ENCODE peak calls at places on chromosomes 1 and 21, in seven cellular contexts. One of them, this sample, is unnamed.

GRCh38 chr1:180680558-180681144 is 48.8 kb downstream of the XPR1 start:
- DNase-seq in COR-L47: no peak
- DNase-seq in left lung: no peak
- DNase-seq in NCI-H1092 treated with DMSO at 0.1 percent for 48 hours: no peak
- DNase-seq in effector memory CD8-positive, alpha-beta T cell: no peak
- DNase-seq in NCI-H82: no peak
- DNase-seq in NCI-H345: no peak
- DNase-seq in this sample: no peak

GRCh38 chr1:202154766-202155477 is 5.5 kb downstream of the PTPN7 start:
- DNase-seq in COR-L47: no peak
- DNase-seq in left lung: peak
- DNase-seq in NCI-H1092 treated with DMSO at 0.1 percent for 48 hours: peak
- DNase-seq in effector memory CD8-positive, alpha-beta T cell: peak
- DNase-seq in NCI-H82: peak
- DNase-seq in NCI-H345: peak
- DNase-seq in this sample: peak

GRCh38 chr1:97906567-97907228 is 14.1 kb downstream of the DPYD start:
- DNase-seq in COR-L47: no peak
- DNase-seq in left lung: peak
- DNase-seq in NCI-H1092 treated with DMSO at 0.1 percent for 48 hours: no peak
- DNase-seq in effector memory CD8-positive, alpha-beta T cell: no peak
- DNase-seq in NCI-H82: no peak
- DNase-seq in NCI-H345: no peak
- DNase-seq in this sample: peak

GRCh38 chr21:44083631-44084291 is 23.4 kb upstream of the PWP2 start:
- DNase-seq in COR-L47: no peak
- DNase-seq in left lung: no peak
- DNase-seq in NCI-H1092 treated with DMSO at 0.1 percent for 48 hours: no peak
- DNase-seq in effector memory CD8-positive, alpha-beta T cell: peak
- DNase-seq in NCI-H82: no peak
- DNase-seq in NCI-H345: no peak
- DNase-seq in this sample: no peak

GRCh38 chr1:184315254-184315653 is 71.6 kb upstream of the C1orf21 start:
- DNase-seq in COR-L47: no peak
- DNase-seq in left lung: no peak
- DNase-seq in NCI-H1092 treated with DMSO at 0.1 percent for 48 hours: no peak
- DNase-seq in effector memory CD8-positive, alpha-beta T cell: no peak
- DNase-seq in NCI-H82: no peak
- DNase-seq in NCI-H345: no peak
- DNase-seq in this sample: peak

GRCh38 chr21:43867332-43867703 is 2.3 kb downstream of the AGPAT3 start:
- DNase-seq in COR-L47: no peak
- DNase-seq in left lung: no peak
- DNase-seq in NCI-H1092 treated with DMSO at 0.1 percent for 48 hours: no peak
- DNase-seq in effector memory CD8-positive, alpha-beta T cell: no peak
- DNase-seq in NCI-H82: no peak
- DNase-seq in NCI-H345: no peak
- DNase-seq in this sample: no peak

GRCh38 chr1:79554620-79555160 is 548.2 kb upstream of the ADGRL4 start:
- DNase-seq in COR-L47: no peak
- DNase-seq in left lung: no peak
- DNase-seq in NCI-H1092 treated with DMSO at 0.1 percent for 48 hours: no peak
- DNase-seq in effector memory CD8-positive, alpha-beta T cell: no peak
- DNase-seq in NCI-H82: no peak
- DNase-seq in NCI-H345: no peak
- DNase-seq in this sample: no peak

GRCh38 chr1:34774967-34775366 is 6.0 kb upstream of the GJB3 start:
- DNase-seq in COR-L47: no peak
- DNase-seq in left lung: no peak
- DNase-seq in NCI-H1092 treated with DMSO at 0.1 percent for 48 hours: no peak
- DNase-seq in effector memory CD8-positive, alpha-beta T cell: no peak
- DNase-seq in NCI-H82: no peak
- DNase-seq in NCI-H345: no peak
- DNase-seq in this sample: no peak

GRCh38 chr1:61101461-61102440 is 19.4 kb downstream of the NFIA start:
- DNase-seq in COR-L47: no peak
- DNase-seq in left lung: no peak
- DNase-seq in NCI-H1092 treated with DMSO at 0.1 percent for 48 hours: no peak
- DNase-seq in effector memory CD8-positive, alpha-beta T cell: no peak
- DNase-seq in NCI-H82: no peak
- DNase-seq in NCI-H345: no peak
- DNase-seq in this sample: peak

GRCh38 chr1:152777510-152778137 is 2.7 kb downstream of the LCE1F start:
- DNase-seq in COR-L47: no peak
- DNase-seq in left lung: no peak
- DNase-seq in NCI-H1092 treated with DMSO at 0.1 percent for 48 hours: no peak
- DNase-seq in effector memory CD8-positive, alpha-beta T cell: no peak
- DNase-seq in NCI-H82: peak
- DNase-seq in NCI-H345: no peak
- DNase-seq in this sample: no peak

GRCh38 chr1:33541966-33542365 is 69.5 kb downstream of the ZSCAN20 start:
- DNase-seq in COR-L47: no peak
- DNase-seq in left lung: no peak
- DNase-seq in NCI-H1092 treated with DMSO at 0.1 percent for 48 hours: no peak
- DNase-seq in effector memory CD8-positive, alpha-beta T cell: no peak
- DNase-seq in NCI-H82: no peak
- DNase-seq in NCI-H345: no peak
- DNase-seq in this sample: no peak

GRCh38 chr1:226332947-226333346 is 24.0 kb upstream of the LIN9 start:
- DNase-seq in COR-L47: no peak
- DNase-seq in left lung: no peak
- DNase-seq in NCI-H1092 treated with DMSO at 0.1 percent for 48 hours: no peak
- DNase-seq in effector memory CD8-positive, alpha-beta T cell: no peak
- DNase-seq in NCI-H82: no peak
- DNase-seq in NCI-H345: no peak
- DNase-seq in this sample: peak

GRCh38 chr1:4060850-4061249 is 160.8 kb upstream of the C1orf174 start:
- DNase-seq in COR-L47: no peak
- DNase-seq in left lung: no peak
- DNase-seq in NCI-H1092 treated with DMSO at 0.1 percent for 48 hours: no peak
- DNase-seq in effector memory CD8-positive, alpha-beta T cell: no peak
- DNase-seq in NCI-H82: peak
- DNase-seq in NCI-H345: no peak
- DNase-seq in this sample: no peak

GRCh38 chr1:2859219-2859880 is 57.9 kb upstream of the TTC34 start:
- DNase-seq in COR-L47: no peak
- DNase-seq in left lung: no peak
- DNase-seq in NCI-H1092 treated with DMSO at 0.1 percent for 48 hours: no peak
- DNase-seq in effector memory CD8-positive, alpha-beta T cell: no peak
- DNase-seq in NCI-H82: no peak
- DNase-seq in NCI-H345: no peak
- DNase-seq in this sample: no peak

GRCh38 chr21:20443558-20444155 is 554.6 kb upstream of the NCAM2 start:
- DNase-seq in COR-L47: peak
- DNase-seq in left lung: no peak
- DNase-seq in NCI-H1092 treated with DMSO at 0.1 percent for 48 hours: peak
- DNase-seq in effector memory CD8-positive, alpha-beta T cell: no peak
- DNase-seq in NCI-H82: peak
- DNase-seq in NCI-H345: peak
- DNase-seq in this sample: no peak

GRCh38 chr1:239606850-239607400 is 220.6 kb downstream of the CHRM3 start:
- DNase-seq in COR-L47: no peak
- DNase-seq in left lung: no peak
- DNase-seq in NCI-H1092 treated with DMSO at 0.1 percent for 48 hours: no peak
- DNase-seq in effector memory CD8-positive, alpha-beta T cell: no peak
- DNase-seq in NCI-H82: no peak
- DNase-seq in NCI-H345: no peak
- DNase-seq in this sample: no peak

GRCh38 chr1:24870551-24871195 is 59.4 kb downstream of the RUNX3 start:
- DNase-seq in COR-L47: no peak
- DNase-seq in left lung: no peak
- DNase-seq in NCI-H1092 treated with DMSO at 0.1 percent for 48 hours: no peak
- DNase-seq in effector memory CD8-positive, alpha-beta T cell: no peak
- DNase-seq in NCI-H82: no peak
- DNase-seq in NCI-H345: no peak
- DNase-seq in this sample: no peak

GRCh38 chr1:238892612-238893011 is 493.8 kb upstream of the CHRM3 start:
- DNase-seq in COR-L47: no peak
- DNase-seq in left lung: no peak
- DNase-seq in NCI-H1092 treated with DMSO at 0.1 percent for 48 hours: no peak
- DNase-seq in effector memory CD8-positive, alpha-beta T cell: no peak
- DNase-seq in NCI-H82: no peak
- DNase-seq in NCI-H345: no peak
- DNase-seq in this sample: no peak

GRCh38 chr1:21956720-21957552 is 19.8 kb upstream of the HSPG2 start:
- DNase-seq in COR-L47: peak
- DNase-seq in left lung: peak
- DNase-seq in NCI-H1092 treated with DMSO at 0.1 percent for 48 hours: peak
- DNase-seq in effector memory CD8-positive, alpha-beta T cell: peak
- DNase-seq in NCI-H82: peak
- DNase-seq in NCI-H345: no peak
- DNase-seq in this sample: peak

GRCh38 chr1:150796374-150796773 is 11.7 kb downstream of the CTSK start:
- DNase-seq in COR-L47: no peak
- DNase-seq in left lung: no peak
- DNase-seq in NCI-H1092 treated with DMSO at 0.1 percent for 48 hours: no peak
- DNase-seq in effector memory CD8-positive, alpha-beta T cell: no peak
- DNase-seq in NCI-H82: no peak
- DNase-seq in NCI-H345: no peak
- DNase-seq in this sample: no peak

GRCh38 chr1:117150316-117150715 is 28.8 kb upstream of the TRIM45 start:
- DNase-seq in COR-L47: no peak
- DNase-seq in left lung: no peak
- DNase-seq in NCI-H1092 treated with DMSO at 0.1 percent for 48 hours: no peak
- DNase-seq in effector memory CD8-positive, alpha-beta T cell: no peak
- DNase-seq in NCI-H82: no peak
- DNase-seq in NCI-H345: no peak
- DNase-seq in this sample: peak

GRCh38 chr1:234281826-234282489 is 91.3 kb upstream of the COA6 start:
- DNase-seq in COR-L47: no peak
- DNase-seq in left lung: no peak
- DNase-seq in NCI-H1092 treated with DMSO at 0.1 percent for 48 hours: peak
- DNase-seq in effector memory CD8-positive, alpha-beta T cell: no peak
- DNase-seq in NCI-H82: no peak
- DNase-seq in NCI-H345: peak
- DNase-seq in this sample: peak

GRCh38 chr1:90850925-90851710 is 134.0 kb upstream of the BARHL2 start:
- DNase-seq in COR-L47: peak
- DNase-seq in left lung: peak
- DNase-seq in NCI-H1092 treated with DMSO at 0.1 percent for 48 hours: peak
- DNase-seq in effector memory CD8-positive, alpha-beta T cell: peak
- DNase-seq in NCI-H82: peak
- DNase-seq in NCI-H345: peak
- DNase-seq in this sample: peak

GRCh38 chr1:203690730-203691129 is 64.1 kb downstream of the ATP2B4 start:
- DNase-seq in COR-L47: no peak
- DNase-seq in left lung: no peak
- DNase-seq in NCI-H1092 treated with DMSO at 0.1 percent for 48 hours: no peak
- DNase-seq in effector memory CD8-positive, alpha-beta T cell: no peak
- DNase-seq in NCI-H82: no peak
- DNase-seq in NCI-H345: no peak
- DNase-seq in this sample: peak

GRCh38 chr1:198465201-198466144 is 75.0 kb downstream of the ATP6V1G3 start:
- DNase-seq in COR-L47: peak
- DNase-seq in left lung: no peak
- DNase-seq in NCI-H1092 treated with DMSO at 0.1 percent for 48 hours: peak
- DNase-seq in effector memory CD8-positive, alpha-beta T cell: no peak
- DNase-seq in NCI-H82: peak
- DNase-seq in NCI-H345: peak
- DNase-seq in this sample: peak

GRCh38 chr1:41493626-41494350 is 9.3 kb upstream of the EDN2 start:
- DNase-seq in COR-L47: no peak
- DNase-seq in left lung: peak
- DNase-seq in NCI-H1092 treated with DMSO at 0.1 percent for 48 hours: no peak
- DNase-seq in effector memory CD8-positive, alpha-beta T cell: no peak
- DNase-seq in NCI-H82: no peak
- DNase-seq in NCI-H345: no peak
- DNase-seq in this sample: no peak

GRCh38 chr1:220692436-220693228 is 2.5 kb downstream of the C1orf115 start:
- DNase-seq in COR-L47: no peak
- DNase-seq in left lung: no peak
- DNase-seq in NCI-H1092 treated with DMSO at 0.1 percent for 48 hours: no peak
- DNase-seq in effector memory CD8-positive, alpha-beta T cell: no peak
- DNase-seq in NCI-H82: no peak
- DNase-seq in NCI-H345: no peak
- DNase-seq in this sample: no peak

This sample was measured in adipocyte.